ENCODE peak calls at places on chromosomes 16 and 17, in four cellular contexts. L is T47D, E is left lobe of liver, M is fibroblast of lung. G is an unnamed sample.
A peak's percentile ranks its signal among the peaks of the same experiment; 100 is the strongest.

GRCh38 chr17:66446419-66446818 is 144.0 kb downstream of the PRKCA start:
- DNase-seq in E (no peak), L (no peak), M (peak; percentile 67), G (no peak)

GRCh38 chr16:29170393-29171239 is 185.8 kb downstream of the LAT start:
- DNase-seq in M (no peak), L (no peak), E (peak; percentile 81), G (no peak)

GRCh38 chr17:42252528-42253172 is 23.5 kb downstream of the STAT5B start:
- DNase-seq in L (no peak), M (peak; percentile 67), E (no peak), G (peak; percentile 30)

GRCh38 chr16:20271893-20272292 is 55.4 kb downstream of the GP2 start:
- DNase-seq in E (no peak), M (no peak), L (peak; percentile 41), G (no peak)

GRCh38 chr17:69105907-69106730 is 35.6 kb downstream of the ABCA6 start:
- DNase-seq in M (no peak), L (no peak), E (no peak), G (no peak)

GRCh38 chr17:57612202-57613071 is 132.7 kb downstream of the CCDC182 start:
- DNase-seq in E (no peak), M (no peak), L (peak; percentile 34), G (no peak)

GRCh38 chr16:79542196-79542859 is 58.2 kb downstream of the MAF start:
- DNase-seq in M (no peak), L (no peak), E (peak; percentile 76), G (no peak)

GRCh38 chr17:55157165-55157564 is 107.6 kb upstream of the HLF start:
- DNase-seq in L (peak; percentile 65), M (peak; percentile 84), E (no peak), G (peak; percentile 33)

GRCh38 chr17:80646328-80646727 is 101.7 kb downstream of the RPTOR start:
- DNase-seq in M (no peak), L (no peak), E (no peak), G (no peak)

GRCh38 chr16:79388396-79388795 is 212.1 kb downstream of the MAF start:
- DNase-seq in E (no peak), M (no peak), L (no peak), G (no peak)

GRCh38 chr17:50908860-50909764 is 43.0 kb upstream of the TOB1 start:
- DNase-seq in E (peak; percentile 99), L (peak; percentile 93), M (no peak), G (no peak)

GRCh38 chr16:83402969-83403368 is 404.8 kb upstream of the HSBP1 start:
- DNase-seq in L (no peak), E (no peak), M (peak; percentile 70), G (peak; percentile 27)

GRCh38 chr16:47734987-47735594 is 274.0 kb downstream of the PHKB start:
- DNase-seq in M (no peak), L (no peak), E (peak; percentile 48), G (no peak)